ENCODE peak calls at places on chromosomes 3 and 15, in six cellular contexts. Q is AG09309, K is foreskin fibroblast, Y is epithelial cell of esophagus, L is endothelial cell, S is dorsolateral prefrontal cortex. R is an unnamed sample.

GRCh38 chr3:165404357-165405042 is 208.3 kb upstream of the SLITRK3 start:
- DNase-seq in Q (no peak), Y (no peak), K (no peak), L (no peak), S (no peak), R (no peak)

GRCh38 chr3:70982274-70982673 is 601.3 kb downstream of the FOXP1 start:
- DNase-seq in Y (no peak), K (no peak), S (no peak), L (no peak), Q (no peak), R (no peak)

GRCh38 chr15:41983221-41983620 is 10.9 kb upstream of the EHD4 start:
- DNase-seq in K (no peak), L (no peak), Y (no peak), S (no peak), Q (no peak), R (no peak)

GRCh38 chr3:152915695-152916094 is 80.8 kb downstream of the P2RY1 start:
- DNase-seq in K (no peak), L (no peak), Q (no peak), Y (peak), S (no peak), R (no peak)

GRCh38 chr3:47022540-47023161 is 43.2 kb downstream of the NBEAL2 start:
- DNase-seq in Y (no peak), S (no peak), Q (no peak), K (no peak), L (no peak), R (peak)

GRCh38 chr3:61454806-61455205 is 106.6 kb upstream of the PTPRG start:
- DNase-seq in L (no peak), K (no peak), Q (no peak), S (no peak), Y (peak), R (no peak)

GRCh38 chr15:64688770-64689169 is 86.6 kb downstream of the RBPMS2 start:
- DNase-seq in Y (no peak), S (no peak), K (no peak), Q (no peak), L (no peak), R (no peak)

GRCh38 chr3:135134293-135134692 is 339.2 kb downstream of the EPHB1 start:
- DNase-seq in S (no peak), Q (no peak), Y (no peak), K (no peak), L (no peak), R (no peak)

GRCh38 chr15:72785452-72786243 is 2.1 kb upstream of the ADPGK start:
- DNase-seq in S (peak), K (peak), Y (no peak), Q (peak), L (no peak), R (peak)

GRCh38 chr15:49627407-49627877 is 6.6 kb downstream of the DTWD1 start:
- DNase-seq in K (peak), S (no peak), L (no peak), Y (peak), Q (peak), R (peak)

GRCh38 chr15:84112025-84112424 is 123.5 kb upstream of the GOLGA6L4 start:
- DNase-seq in Y (peak), Q (no peak), S (no peak), K (peak), L (no peak), R (no peak)

GRCh38 chr3:3662610-3663009 is 136.6 kb upstream of the LRRN1 start:
- DNase-seq in K (no peak), L (no peak), Q (no peak), S (no peak), Y (peak), R (no peak)

GRCh38 chr3:39147711-39148115 is 5.7 kb downstream of the CSRNP1 start:
- DNase-seq in L (peak), S (no peak), Q (no peak), Y (no peak), K (peak), R (no peak)

GRCh38 chr3:42831321-42831713 is 22.1 kb downstream of the ACKR2 start:
- DNase-seq in S (peak), Q (no peak), Y (peak), K (peak), L (peak), R (no peak)

GRCh38 chr3:45105855-45106655 is 40.1 kb downstream of the CDCP1 start:
- DNase-seq in S (no peak), Y (peak), K (peak), Q (peak), L (no peak), R (peak)

GRCh38 chr15:91068966-91069365 is 31.1 kb upstream of the SV2B start:
- DNase-seq in L (no peak), K (no peak), Q (no peak), Y (no peak), S (no peak), R (no peak)

GRCh38 chr3:105836533-105836932 is 32.3 kb downstream of the CBLB start:
- DNase-seq in S (no peak), K (peak), Q (peak), L (no peak), Y (peak), R (no peak)

GRCh38 chr3:138452491-138452890 is 18.1 kb downstream of the ESYT3 start:
- DNase-seq in L (no peak), Y (peak), S (no peak), K (no peak), Q (no peak), R (no peak)

GRCh38 chr3:57206423-57206822 is 6.6 kb upstream of the HESX1 start:
- DNase-seq in S (no peak), Y (no peak), L (no peak), Q (no peak), K (no peak), R (no peak)

GRCh38 chr3:176992565-176992964 is 204.7 kb downstream of the TBL1XR1 start:
- DNase-seq in K (no peak), L (no peak), Y (no peak), Q (no peak), S (no peak), R (no peak)

GRCh38 chr15:67740376-67740775 is 84.9 kb upstream of the SKOR1 start:
- DNase-seq in K (no peak), Y (no peak), L (no peak), Q (no peak), S (no peak), R (no peak)

GRCh38 chr15:48602358-48603122 is 43.0 kb downstream of the FBN1 start:
- DNase-seq in S (no peak), Q (peak), K (peak), Y (peak), L (no peak), R (no peak)

GRCh38 chr3:172317984-172318383 is 130.3 kb downstream of the GHSR start:
- DNase-seq in S (no peak), Y (peak), Q (peak), L (no peak), K (peak), R (peak)

GRCh38 chr3:49602877-49603411 is 48.7 kb downstream of the BSN start:
- DNase-seq in L (no peak), K (no peak), Y (peak), Q (no peak), S (no peak), R (no peak)

GRCh38 chr15:91456921-91457320 is 356.9 kb downstream of the SV2B start:
- DNase-seq in L (no peak), S (no peak), Q (no peak), K (no peak), Y (peak), R (no peak)

GRCh38 chr3:189714991-189715961 is 84.1 kb downstream of the TP63 start:
- DNase-seq in L (no peak), S (no peak), Y (peak), K (peak), Q (peak), R (peak)

GRCh38 chr3:125240496-125240895 is 27.9 kb upstream of the SLC12A8 start:
- DNase-seq in S (no peak), K (peak), L (no peak), Q (no peak), Y (peak), R (no peak)

GRCh38 chr15:98713585-98714001 is 65.3 kb downstream of the IGF1R start:
- DNase-seq in K (peak), S (no peak), L (peak), Q (no peak), Y (peak), R (peak)

GRCh38 chr3:127027061-127027735 is 44.3 kb downstream of the PLXNA1 start:
- DNase-seq in Q (no peak), S (no peak), Y (no peak), L (no peak), K (no peak), R (no peak)
- TF ChIP-seq CTCF in Q (no peak), S (no peak), Y (no peak), L (no peak), K (no peak), R (no peak)

GRCh38 chr3:156321934-156322333 is 201.6 kb downstream of the KCNAB1 start:
- DNase-seq in L (no peak), K (no peak), Q (no peak), S (peak), Y (no peak), R (no peak)

GRCh38 chr3:156311930-156312329 is 191.6 kb downstream of the KCNAB1 start:
- DNase-seq in Q (no peak), K (no peak), S (no peak), Y (no peak), L (no peak), R (no peak)

DNA sequence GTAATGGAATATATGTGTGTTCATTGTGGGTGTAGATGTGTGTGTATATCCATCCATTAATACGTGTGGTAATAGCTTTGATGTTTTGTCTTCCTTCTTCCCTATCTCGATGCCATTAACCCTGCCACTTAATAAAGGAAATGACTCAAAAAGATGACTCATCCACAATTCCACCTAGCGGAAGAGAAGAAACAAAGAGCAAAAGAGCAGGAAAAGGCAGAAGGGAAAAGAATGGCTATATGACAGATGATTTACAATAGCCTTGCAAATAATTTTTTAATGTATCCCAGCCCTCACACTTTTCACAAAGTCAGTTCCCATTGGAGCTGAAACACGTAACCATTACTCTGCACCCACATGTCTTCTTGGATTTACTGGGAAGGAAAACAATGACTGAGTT is 197.1 kb downstream of the KCNAB1 start:
- DNase-seq in Q (no peak), Y (peak), K (peak), S (no peak), L (no peak), R (no peak)
- TF ChIP-seq CTCF in Q (no peak), Y (peak), K (no peak), S (no peak), L (no peak), R (no peak)

DNA sequence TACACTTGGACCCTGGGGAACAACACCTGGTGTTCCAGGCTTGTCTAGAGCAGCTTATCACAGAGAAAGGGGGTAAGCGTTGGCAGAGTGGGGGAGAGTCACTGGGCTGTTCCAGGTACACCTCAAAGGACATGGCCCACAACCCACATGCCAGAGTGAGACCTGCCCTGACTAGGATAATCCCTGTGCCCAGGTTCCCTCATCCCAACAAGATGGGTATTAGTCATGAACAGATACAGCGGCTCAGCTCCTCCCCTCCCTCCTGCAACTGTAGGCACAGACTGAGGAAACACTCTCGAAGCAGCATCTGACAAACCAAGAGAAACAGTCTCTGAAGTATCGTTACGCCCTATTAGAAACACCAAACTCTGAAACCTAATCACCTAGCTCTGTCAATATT is 32.1 kb upstream of the RPS17 start:
- DNase-seq in Q (no peak), K (no peak), L (no peak), S (peak), Y (peak), R (no peak)
- TF ChIP-seq CTCF in Q (no peak), K (no peak), L (no peak), S (no peak), Y (no peak), R (no peak)

GRCh38 chr3:30266536-30266935 is 339.9 kb upstream of the TGFBR2 start:
- DNase-seq in Q (no peak), Y (no peak), K (no peak), L (no peak), S (no peak), R (no peak)

GRCh38 chr3:30263238-30263920 is 343.0 kb upstream of the TGFBR2 start:
- DNase-seq in Q (no peak), K (no peak), S (no peak), L (no peak), Y (no peak), R (no peak)

GRCh38 chr3:30260747-30261146 is 345.7 kb upstream of the TGFBR2 start:
- DNase-seq in K (no peak), S (no peak), L (no peak), Q (no peak), Y (no peak), R (no peak)

GRCh38 chr3:30259730-30260129 is 346.7 kb upstream of the TGFBR2 start:
- DNase-seq in K (no peak), L (no peak), Q (no peak), Y (no peak), S (no peak), R (no peak)

DNA sequence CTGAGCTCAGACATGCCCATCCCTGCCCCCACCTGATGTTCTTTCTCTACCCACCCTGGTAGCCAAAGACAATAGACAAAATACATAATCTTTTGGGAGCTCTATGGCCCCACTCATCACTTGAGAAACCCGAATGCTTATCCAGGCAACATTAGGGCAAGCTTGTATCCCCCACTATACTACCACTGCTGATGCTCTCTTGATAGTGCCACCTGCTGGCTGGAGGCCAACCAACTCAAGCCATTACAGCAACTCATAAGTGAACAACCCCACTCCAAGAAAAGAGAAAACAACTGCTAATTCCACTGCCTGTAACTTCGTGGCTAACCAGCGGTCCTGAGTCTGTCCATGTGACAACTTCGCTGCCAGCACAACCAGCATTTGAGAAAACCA is 342.5 kb upstream of the TGFBR2 start:
- DNase-seq in K (no peak), S (no peak), Y (no peak), L (no peak), Q (no peak), R (no peak)
- TF ChIP-seq CTCF in K (no peak), S (no peak), Y (no peak), L (no peak), Q (no peak), R (no peak)

GRCh38 chr3:8873740-8874139 is 89.5 kb downstream of the RAD18 start:
- DNase-seq in S (no peak), Y (peak), L (no peak), K (no peak), Q (no peak), R (no peak)
- TF ChIP-seq CTCF in S (no peak), Y (no peak), L (no peak), K (no peak), Q (no peak), R (no peak)

GRCh38 chr3:72022027-72022426 is 237.1 kb upstream of the PROK2 start:
- DNase-seq in L (no peak), K (no peak), Q (no peak), S (no peak), Y (no peak), R (no peak)

GRCh38 chr3:72017935-72018334 is 233.0 kb upstream of the PROK2 start:
- DNase-seq in Q (no peak), K (no peak), L (no peak), Y (no peak), S (no peak), R (no peak)

GRCh38 chr3:72018339-72018984 is 233.5 kb upstream of the PROK2 start:
- DNase-seq in L (no peak), Y (no peak), Q (no peak), K (no peak), S (no peak), R (no peak)

DNA sequence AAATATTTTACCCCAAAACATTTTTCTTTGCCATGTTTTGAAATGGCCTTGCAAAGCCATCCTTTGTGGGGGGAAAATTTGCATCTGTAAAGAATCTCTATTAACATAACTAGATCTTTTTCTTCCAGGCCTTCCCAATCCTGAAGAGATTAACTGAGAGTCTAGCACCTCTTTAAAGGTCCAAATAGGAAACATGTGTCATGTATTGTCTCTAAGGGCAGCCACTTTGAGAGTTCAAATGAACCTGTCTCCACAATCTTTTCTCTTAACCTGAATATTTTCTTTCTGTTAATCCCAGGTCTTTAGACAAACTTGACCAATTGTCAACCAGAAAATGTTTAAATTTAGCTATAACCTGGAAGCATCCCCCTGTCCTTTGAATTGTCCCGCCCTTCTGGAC is 236.6 kb upstream of the PROK2 start:
- DNase-seq in Y (no peak), K (no peak), S (no peak), Q (no peak), L (no peak), R (no peak)
- TF ChIP-seq CTCF in Y (no peak), K (no peak), S (no peak), Q (no peak), L (no peak), R (no peak)

GRCh38 chr3:30342319-30343060 is 263.9 kb upstream of the TGFBR2 start:
- DNase-seq in Y (peak), Q (peak), S (no peak), K (peak), L (no peak), R (peak)
- TF ChIP-seq CTCF in Y (no peak), Q (no peak), S (no peak), K (no peak), L (no peak), R (no peak)

DNA sequence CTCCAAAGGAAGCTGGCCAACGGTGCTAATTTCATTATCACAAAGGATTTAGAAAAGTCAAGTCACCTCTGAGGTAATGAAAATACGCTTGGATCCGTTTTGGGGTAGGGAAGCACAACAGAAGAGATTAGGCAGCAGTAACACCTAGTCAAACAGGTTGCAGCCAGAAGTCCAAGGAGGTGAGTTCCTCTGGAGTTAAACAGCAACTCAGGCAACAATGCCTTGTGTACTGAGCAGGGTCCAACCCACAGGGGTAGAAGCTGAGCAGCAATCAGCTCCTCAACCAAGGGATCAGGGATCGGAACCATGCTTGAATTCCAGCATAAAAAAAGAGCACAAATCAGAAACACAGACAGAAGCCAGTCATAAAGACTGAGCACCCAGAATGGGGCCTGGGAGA is 88.1 kb upstream of the SPRED1 start:
- DNase-seq in K (no peak), Q (no peak), Y (no peak), L (no peak), S (no peak), R (no peak)
- TF ChIP-seq CTCF in K (no peak), Q (no peak), Y (no peak), L (no peak), S (no peak), R (no peak)

DNA sequence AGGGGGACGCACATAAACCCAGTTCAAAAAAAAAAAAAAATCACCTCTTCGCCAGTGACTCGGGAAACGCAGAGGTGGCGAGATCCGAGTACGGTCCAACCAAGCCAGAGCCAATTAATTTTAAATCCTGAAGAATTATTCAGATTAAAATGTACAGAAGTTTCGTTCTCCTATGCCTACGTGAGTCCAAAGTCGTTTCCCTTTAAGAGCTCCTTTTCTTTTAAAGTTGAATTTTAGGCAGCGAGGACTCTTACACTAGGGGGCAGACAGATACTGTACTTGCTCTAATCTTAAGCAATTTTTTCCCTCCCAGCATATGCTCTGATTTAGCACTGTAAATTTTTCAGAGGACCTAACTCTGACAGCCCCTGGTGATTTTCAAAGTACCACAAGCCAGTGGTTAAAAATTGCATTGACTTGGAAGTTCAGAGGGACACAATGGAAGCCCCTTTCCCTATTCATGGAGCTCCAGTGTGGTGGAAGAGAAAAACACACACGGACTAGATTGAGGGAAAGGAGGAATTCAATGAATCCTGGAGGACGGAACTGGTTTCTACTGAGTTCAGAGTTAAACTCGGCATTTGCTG is 3.3 kb upstream of the NR2F2 start:
- DNase-seq in Q (peak), S (no peak), K (peak), L (no peak), Y (peak), R (peak)
- TF ChIP-seq CTCF in Q (peak), S (peak), K (peak), L (peak), Y (peak), R (peak)

GRCh38 chr3:76043746-76044145 is 258.4 kb upstream of the ZNF717 start:
- DNase-seq in L (no peak), Q (no peak), Y (no peak), S (no peak), K (no peak), R (no peak)

GRCh38 chr3:76039431-76039830 is 254.1 kb upstream of the ZNF717 start:
- DNase-seq in L (no peak), K (no peak), S (no peak), Q (no peak), Y (peak), R (no peak)

GRCh38 chr3:76047368-76047767 is 262.0 kb upstream of the ZNF717 start:
- DNase-seq in Y (no peak), S (no peak), Q (no peak), L (no peak), K (no peak), R (no peak)

GRCh38 chr3:76040946-76041345 is 255.6 kb upstream of the ZNF717 start:
- DNase-seq in L (no peak), S (no peak), Y (no peak), K (no peak), Q (peak), R (no peak)

GRCh38 chr3:76044601-76045600 is 259.6 kb upstream of the ZNF717 start:
- DNase-seq in Q (no peak), S (peak), Y (peak), L (peak), K (no peak), R (no peak)
- TF ChIP-seq CTCF in Q (peak), S (peak), Y (peak), L (peak), K (peak), R (peak)